ENCODE peak calls at places on chromosomes 2 and 18, in eight cellular contexts. Y is esophagus squamous epithelium; W is CD4-positive, CD25-positive, alpha-beta regulatory T cell; V is CD8-positive, alpha-beta memory T cell; I is prostate gland; N is naive thymus-derived CD4-positive, alpha-beta T cell; T is GM23248; M is HCT116. D is an unnamed sample. For H3K9me3 and H3K4me1, the result is how much of the 10 kb centered on the place peaks cover.

GRCh38 chr18:12946549-12947354 is 1.1 kb upstream of the SEH1L start:
- DNase-seq in V (peak), T (peak), I (no peak), N (no peak), W (no peak), Y (peak), M (peak), D (no peak)

GRCh38 chr2:216774620-216775019 is 79.3 kb upstream of the IGFBP5 start:
- DNase-seq in V (no peak), N (no peak), T (peak), I (no peak), Y (no peak), W (no peak), M (no peak), D (no peak)

GRCh38 chr18:60865801-60866200 is 467.4 kb upstream of the CDH20 start:
- DNase-seq in W (no peak), N (no peak), I (no peak), Y (no peak), T (no peak), M (no peak), V (no peak), D (no peak)

GRCh38 chr2:27240406-27240805 is 22.4 kb downstream of the SLC30A3 start:
- DNase-seq in W (no peak), M (no peak), I (no peak), T (no peak), V (no peak), N (no peak), Y (no peak), D (no peak)

GRCh38 chr2:20625491-20625919 is 25.4 kb downstream of the HS1BP3 start:
- DNase-seq in V (no peak), Y (no peak), W (no peak), I (peak), M (no peak), T (no peak), N (no peak), D (no peak)

GRCh38 chr2:19796036-19796703 is 105.6 kb downstream of the TTC32 start:
- DNase-seq in N (no peak), V (no peak), W (no peak), Y (no peak), I (no peak), T (peak), M (no peak), D (no peak)

GRCh38 chr18:26370037-26370436 is 143.8 kb downstream of the TAF4B start:
- DNase-seq in N (no peak), W (no peak), I (no peak), T (no peak), Y (no peak), M (no peak), V (no peak), D (no peak)

GRCh38 chr2:27084297-27085061 is 2.1 kb upstream of the KHK start:
- DNase-seq in I (no peak), W (no peak), Y (no peak), T (no peak), V (no peak), N (no peak), M (no peak), D (no peak)

GRCh38 chr2:152493417-152493816 is 158.4 kb downstream of the FMNL2 start:
- DNase-seq in T (no peak), I (no peak), V (no peak), W (no peak), Y (no peak), M (no peak), N (no peak), D (no peak)

GRCh38 chr18:22471546-22472131 is 53.9 kb upstream of the CTAGE1 start:
- DNase-seq in N (no peak), W (no peak), V (no peak), I (no peak), T (peak), M (no peak), Y (no peak), D (no peak)

GRCh38 chr2:233007739-233008138 is 5.3 kb downstream of the NGEF start:
- DNase-seq in N (no peak), V (no peak), W (no peak), Y (no peak), T (no peak), M (no peak), I (no peak), D (no peak)

GRCh38 chr2:23940976-23941605 is 828 bp downstream of the UBXN2A start:
- DNase-seq in W (no peak), Y (no peak), T (peak), M (no peak), I (no peak), N (no peak), V (no peak), D (no peak)

GRCh38 chr2:86744152-86744551 is 24.1 kb downstream of the RMND5A start:
- DNase-seq in M (no peak), Y (no peak), N (no peak), V (no peak), I (no peak), W (no peak), T (no peak), D (no peak)

GRCh38 chr2:164617466-164617865 is 3.8 kb downstream of the GRB14 start:
- DNase-seq in N (no peak), W (no peak), I (no peak), M (no peak), Y (no peak), T (peak), V (no peak), D (no peak)

GRCh38 chr2:34229998-34230397 is 630.9 kb upstream of the FAM98A start:
- DNase-seq in I (no peak), V (no peak), M (no peak), T (no peak), W (no peak), Y (no peak), N (no peak), D (no peak)

GRCh38 chr2:42545714-42546390 is 22.6 kb upstream of the MTA3 start:
- DNase-seq in I (no peak), N (no peak), W (no peak), M (no peak), T (no peak), V (no peak), Y (no peak), D (no peak)

GRCh38 chr2:26172866-26173595 is at the start of gene GAREM2:
- DNase-seq in T (peak), V (no peak), M (no peak), W (no peak), N (no peak), I (no peak), Y (no peak), D (no peak)

GRCh38 chr2:148875387-148876051 is 492 bp downstream of the KIF5C start:
- DNase-seq in T (peak), W (no peak), N (peak), I (no peak), V (no peak), M (no peak), Y (no peak), D (no peak)

GRCh38 chr2:160703648-160704585 is 210.3 kb upstream of the RBMS1 start:
- DNase-seq in M (no peak), I (no peak), W (no peak), Y (peak), V (no peak), T (no peak), N (no peak), D (no peak)

GRCh38 chr2:109195193-109196045 is 66.4 kb downstream of the SH3RF3 start:
- DNase-seq in V (no peak), T (no peak), M (no peak), Y (no peak), I (no peak), N (no peak), W (no peak), D (no peak)

GRCh38 chr2:237074211-237074993 is 11.3 kb upstream of the COPS8 start:
- DNase-seq in T (no peak), M (no peak), I (no peak), N (no peak), Y (no peak), W (no peak), V (no peak), D (no peak)

GRCh38 chr2:155766342-155767115 is 566.0 kb downstream of the NR4A2 start:
- DNase-seq in I (no peak), Y (no peak), N (no peak), M (no peak), W (no peak), T (no peak), V (no peak), D (no peak)

GRCh38 chr18:25827961-25828561 is 262.4 kb downstream of the SS18 start:
- DNase-seq in I (no peak), N (no peak), T (peak), Y (no peak), W (no peak), M (no peak), V (no peak), D (no peak)

GRCh38 chr2:71226391-71226964 is 425 bp downstream of the PAIP2B start:
- DNase-seq in I (peak), V (peak), N (peak), T (peak), Y (no peak), M (no peak), W (peak), D (no peak)

GRCh38 chr18:65221736-65222135 is 529.1 kb upstream of the CDH7 start:
- DNase-seq in T (no peak), W (no peak), I (no peak), Y (no peak), M (no peak), V (no peak), N (no peak), D (no peak)

GRCh38 chr2:74399785-74400184 is 19.7 kb upstream of the DCTN1 start:
- DNase-seq in M (peak), I (no peak), T (peak), Y (no peak), N (no peak), V (no peak), W (no peak), D (no peak)

GRCh38 chr2:37156071-37156856 is 516 bp downstream of the EIF2AK2 start:
- DNase-seq in I (peak), W (peak), V (no peak), N (no peak), T (peak), M (peak), Y (no peak), D (no peak)

GRCh38 chr2:72993147-72993546 is 75.8 kb downstream of the EMX1 start:
- DNase-seq in I (no peak), Y (no peak), N (peak), T (peak), W (peak), M (peak), V (peak), D (peak)

GRCh38 chr2:15031745-15032240 is 399.3 kb downstream of the LRATD1 start:
- DNase-seq in N (no peak), I (no peak), V (no peak), M (no peak), Y (no peak), W (no peak), T (no peak), D (no peak)

GRCh38 chr18:34864836-34865497 is 154.9 kb downstream of the DTNA start:
- DNase-seq in I (no peak), Y (no peak), T (no peak), V (no peak), M (no peak), N (no peak), W (no peak), D (no peak)

GRCh38 chr2:95166065-95166763 is 605 bp downstream of the ZNF2 start:
- DNase-seq in T (no peak), V (no peak), I (no peak), M (no peak), Y (no peak), W (no peak), N (no peak), D (no peak)

GRCh38 chr2:231926761-231927565 is 767 bp upstream of the NPPC start:
- DNase-seq in Y (no peak), V (no peak), W (no peak), T (peak), M (no peak), N (peak), I (peak), D (no peak)

GRCh38 chr2:1675633-1676032 is 68.7 kb downstream of the PXDN start:
- DNase-seq in I (peak), N (no peak), M (peak), Y (no peak), V (no peak), W (no peak), T (peak), D (no peak)

GRCh38 chr2:165141601-165142000 is 62.2 kb downstream of the SCN3A start:
- DNase-seq in T (peak), V (no peak), Y (no peak), I (no peak), W (no peak), N (no peak), M (no peak), D (no peak)

GRCh38 chr2:8935984-8936383 is 67.5 kb downstream of the MBOAT2 start:
- DNase-seq in I (no peak), M (no peak), V (no peak), W (no peak), T (no peak), Y (no peak), N (no peak), D (no peak)

GRCh38 chr2:64930159-64930558 is 59.0 kb upstream of the SLC1A4 start:
- DNase-seq in N (no peak), T (no peak), W (no peak), M (no peak), V (no peak), I (no peak), Y (no peak), D (no peak)

GRCh38 chr18:75624836-75625235 is 197.3 kb upstream of the SMIM21 start:
- DNase-seq in I (no peak), T (no peak), Y (no peak), V (no peak), N (no peak), W (no peak), M (no peak), D (no peak)

GRCh38 chr2:228675042-228675441 is 493.6 kb upstream of the SPHKAP start:
- DNase-seq in N (no peak), W (no peak), T (peak), V (no peak), M (no peak), Y (no peak), I (no peak), D (no peak)

GRCh38 chr18:76514573-76514972 is 19.5 kb upstream of the ZNF516 start:
- DNase-seq in V (no peak), T (no peak), M (no peak), W (no peak), Y (no peak), N (no peak), I (no peak), D (no peak)

GRCh38 chr18:37235583-37235982 is 330.0 kb downstream of the CELF4 start:
- DNase-seq in V (no peak), Y (no peak), M (no peak), T (no peak), W (no peak), N (no peak), I (no peak), D (no peak)

DNA sequence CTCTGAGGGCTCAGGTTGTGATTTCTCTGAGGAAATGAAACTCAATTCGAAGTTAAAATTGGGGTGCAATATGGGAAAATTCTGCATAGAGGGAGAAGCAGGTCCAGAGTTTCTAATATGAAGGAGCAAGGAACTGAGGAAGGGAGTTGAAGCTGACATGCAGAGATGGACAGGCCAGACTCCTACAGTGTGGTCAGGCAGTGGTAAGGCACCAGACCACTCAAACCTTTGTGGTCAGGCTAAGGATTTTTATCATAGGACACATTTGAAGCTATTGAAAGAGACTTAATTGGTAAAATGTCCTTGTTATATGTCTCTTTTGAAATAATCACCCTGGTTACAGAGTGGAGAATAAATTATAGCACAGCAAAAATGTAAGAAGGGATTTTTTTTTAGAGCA is 1074.8 kb upstream of the CDH2 start:
- DNase-seq in W (no peak), M (no peak), N (no peak), V (no peak), T (no peak), I (no peak), Y (no peak), D (no peak)
- H3K9me3 ChIP-seq in W (under half), M (under half), N (under half), V (under half), T (under half), I (under half), Y (under half), D (under half)

DNA sequence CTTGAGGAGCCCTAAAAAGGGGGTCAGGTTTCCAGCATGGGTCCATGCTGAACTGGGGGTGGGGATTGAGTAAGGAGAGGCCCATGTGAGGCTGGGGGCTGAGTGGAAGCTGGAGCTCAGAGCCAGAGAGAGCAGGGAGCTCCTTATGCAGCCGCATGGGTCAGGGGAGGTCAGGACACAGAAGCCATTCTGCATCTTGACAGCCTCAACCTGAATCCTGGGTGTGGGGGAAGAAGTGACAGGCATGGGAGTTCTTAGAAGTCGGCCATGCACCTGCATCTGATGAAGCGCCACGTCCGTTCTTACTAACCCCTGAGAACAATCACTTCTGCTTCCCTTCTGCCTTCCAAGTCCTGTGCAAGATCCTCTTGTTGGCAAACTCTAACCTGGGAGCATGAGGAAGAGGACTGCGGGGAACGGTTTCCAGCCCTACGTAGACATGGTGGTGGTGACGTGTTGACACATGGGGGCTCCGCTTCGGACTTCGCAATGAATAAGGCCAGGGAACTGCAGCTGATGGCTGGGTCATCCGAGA is 22.3 kb downstream of the GNLY start:
- DNase-seq in W (no peak), N (no peak), M (no peak), T (no peak), I (no peak), V (no peak), Y (no peak), D (no peak)
- H3K4me1 ChIP-seq in W (under half), N (under half), M (under half), T (under half), I (under half), V (under half), Y (under half), D (under half)

GRCh38 chr2:151305129-151305691 is 15.7 kb upstream of the NMI start:
- DNase-seq in W (no peak), Y (no peak), V (no peak), N (no peak), I (no peak), T (no peak), M (no peak), D (no peak)

GRCh38 chr2:151297882-151298281 is 8.4 kb upstream of the NMI start:
- DNase-seq in N (no peak), V (no peak), M (no peak), T (no peak), W (no peak), Y (no peak), I (no peak), D (no peak)

GRCh38 chr2:151302286-151302878 is 12.9 kb upstream of the NMI start:
- DNase-seq in W (no peak), N (no peak), I (no peak), M (no peak), Y (no peak), T (peak), V (no peak), D (no peak)

GRCh38 chr2:151302879-151303278 is 13.4 kb upstream of the NMI start:
- DNase-seq in N (no peak), T (peak), W (no peak), Y (no peak), I (no peak), M (no peak), V (no peak), D (no peak)

GRCh38 chr2:151299940-151300539 is 10.6 kb upstream of the NMI start:
- DNase-seq in Y (no peak), I (no peak), W (no peak), N (no peak), V (no peak), T (peak), M (no peak), D (no peak)
- H3K4me3 ChIP-seq in Y (no peak), I (no peak), W (no peak), N (no peak), V (no peak), T (no peak), M (no peak), D (no peak)

GRCh38 chr2:190182071-190182524 is 119.6 kb upstream of the MSTN start:
- DNase-seq in M (no peak), V (no peak), W (no peak), I (no peak), N (no peak), T (no peak), Y (no peak), D (no peak)
- H3K9me3 ChIP-seq in M (under half), V (under half), W (under half), I (under half), N (under half), T (under half), Y (under half), D (under half)

GRCh38 chr2:10032746-10033105 is 10.6 kb upstream of the KLF11 start:
- DNase-seq in N (no peak), I (no peak), V (no peak), M (no peak), Y (no peak), T (no peak), W (no peak), D (no peak)

GRCh38 chr2:10035053-10035422 is 8.3 kb upstream of the KLF11 start:
- DNase-seq in V (no peak), T (no peak), I (no peak), N (no peak), M (no peak), Y (no peak), W (no peak), D (no peak)

GRCh38 chr2:10034333-10035052 is 8.9 kb upstream of the KLF11 start:
- DNase-seq in V (no peak), W (no peak), N (no peak), T (no peak), Y (no peak), I (no peak), M (no peak), D (no peak)

GRCh38 chr2:10031886-10032745 is 11.2 kb upstream of the KLF11 start:
- DNase-seq in N (no peak), M (no peak), W (no peak), V (no peak), I (no peak), Y (no peak), T (no peak), D (no peak)

DNA sequence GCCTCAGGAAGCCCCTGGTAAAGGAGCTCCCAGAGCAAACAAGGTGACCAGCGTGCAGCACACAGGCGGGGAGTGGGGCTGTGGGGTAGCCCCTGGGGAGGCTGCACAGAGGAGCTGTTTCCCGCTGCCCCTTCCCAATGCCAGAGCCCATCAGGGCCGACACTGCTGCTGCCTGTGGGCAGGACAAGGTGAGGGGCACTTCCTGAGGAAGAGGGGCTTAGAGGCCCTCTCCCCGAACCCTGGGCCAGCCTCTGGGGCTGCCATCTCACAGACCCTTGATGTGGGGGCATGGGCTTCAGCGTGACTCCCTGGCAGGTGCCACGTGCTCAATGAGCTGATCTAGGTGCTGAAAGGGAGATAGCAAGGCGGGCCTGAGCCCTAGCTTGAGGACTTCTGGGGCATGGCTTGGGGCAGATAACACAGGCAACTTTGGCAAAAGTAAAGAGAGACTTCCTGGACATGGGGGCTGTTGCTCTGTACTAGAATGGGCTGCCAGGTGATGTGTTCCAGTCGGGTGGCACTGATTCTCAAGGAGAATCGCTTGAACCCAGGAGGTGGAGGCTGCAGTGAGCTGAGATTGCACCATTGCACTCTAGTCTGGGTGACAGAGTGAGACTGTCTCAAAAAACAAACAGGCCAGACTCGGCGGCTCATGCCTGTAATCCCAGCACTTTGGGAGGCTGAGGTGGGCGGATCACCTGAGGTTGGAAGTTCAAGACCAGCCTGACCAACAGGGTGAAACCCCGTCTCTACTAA is 9.9 kb upstream of the KLF11 start:
- DNase-seq in W (no peak), M (no peak), N (no peak), I (no peak), Y (no peak), V (no peak), T (no peak), D (no peak)
- H3K4me1 ChIP-seq in W (half or more), M (under half), N (under half), I (under half), Y (under half), V (under half), T (under half), D (under half)

GRCh38 chr2:199629301-199629700 is 171.6 kb upstream of the SATB2 start:
- DNase-seq in Y (no peak), V (no peak), I (no peak), T (no peak), N (no peak), W (no peak), M (no peak), D (no peak)

GRCh38 chr2:199627417-199627816 is 169.7 kb upstream of the SATB2 start:
- DNase-seq in V (no peak), M (no peak), T (peak), N (no peak), W (no peak), I (no peak), Y (no peak), D (no peak)

GRCh38 chr2:199624958-199625357 is 167.2 kb upstream of the SATB2 start:
- DNase-seq in M (no peak), I (peak), V (no peak), Y (no peak), T (no peak), N (no peak), W (no peak), D (no peak)
- H3K4me3 ChIP-seq in M (no peak), I (no peak), V (no peak), Y (no peak), T (no peak), N (no peak), W (no peak), D (no peak)